ENCODE peak calls at places on chromosomes 7 and 10, in seven cellular contexts. N is stomach, K is Caco-2, Q is tibial artery, S is colonic mucosa, M is Peyer's patch, R is tibial nerve. P is an unnamed sample.
A peak's percentile ranks its signal among the peaks of the same experiment; 100 is the strongest.

GRCh38 chr7:39880556-39880955 is 69.5 kb upstream of the CDK13 start:
- DNase-seq in M (no peak), Q (no peak), N (no peak), K (no peak), S (no peak), R (no peak), P (no peak)

GRCh38 chr7:119522263-119522662 is 750.7 kb upstream of the KCND2 start:
- DNase-seq in R (no peak), M (no peak), S (no peak), K (no peak), N (no peak), Q (no peak), P (no peak)

GRCh38 chr7:67631496-67631895 is 634.9 kb downstream of the TYW1 start:
- DNase-seq in M (no peak), K (no peak), Q (no peak), N (no peak), R (no peak), S (no peak), P (no peak)

GRCh38 chr10:78973901-78974408 is 94.8 kb upstream of the ZMIZ1 start:
- DNase-seq in N (no peak), R (peak; percentile 59), K (no peak), Q (no peak), S (peak; percentile 82), M (no peak), P (peak; percentile 69)

GRCh38 chr7:155992538-155992937 is 180.3 kb upstream of the SHH start:
- DNase-seq in Q (no peak), N (no peak), M (no peak), K (no peak), R (no peak), S (no peak), P (no peak)

GRCh38 chr7:142357953-142358520 is 100.2 kb upstream of the PRSS58 start:
- DNase-seq in K (peak; percentile 56), Q (no peak), S (peak; percentile 50), N (no peak), M (no peak), R (no peak), P (no peak)

GRCh38 chr7:144812379-144813283 is 23.2 kb downstream of the TPK1 start:
- DNase-seq in M (no peak), Q (no peak), R (no peak), N (no peak), K (no peak), S (no peak), P (no peak)

GRCh38 chr7:762891-763290 is 35.8 kb upstream of the PRKAR1B start:
- DNase-seq in M (no peak), Q (no peak), S (no peak), N (no peak), R (no peak), K (no peak), P (no peak)

GRCh38 chr7:156127166-156128134 is 315.2 kb upstream of the SHH start:
- DNase-seq in M (no peak), S (no peak), R (no peak), N (no peak), K (no peak), Q (no peak), P (no peak)

GRCh38 chr7:131574741-131575140 is 18.3 kb upstream of the PODXL start:
- DNase-seq in M (no peak), N (no peak), R (no peak), Q (no peak), K (no peak), S (no peak), P (no peak)

GRCh38 chr7:71574153-71574894 is 442.4 kb downstream of the GALNT17 start:
- DNase-seq in Q (no peak), M (no peak), K (no peak), R (no peak), S (no peak), N (no peak), P (no peak)

GRCh38 chr7:35505031-35505430 is 189.9 kb downstream of the HERPUD2 start:
- DNase-seq in M (no peak), Q (no peak), S (no peak), R (no peak), K (no peak), N (peak; percentile 69), P (no peak)

GRCh38 chr7:4361774-4362173 is 320.3 kb upstream of the FOXK1 start:
- DNase-seq in K (no peak), S (no peak), Q (no peak), N (no peak), R (no peak), M (no peak), P (no peak)

GRCh38 chr10:44284198-44285084 is 100.5 kb downstream of the CXCL12 start:
- DNase-seq in S (no peak), K (no peak), M (no peak), R (no peak), Q (no peak), N (no peak), P (no peak)

GRCh38 chr10:6530211-6530840 is 49.8 kb downstream of the PRKCQ start:
- DNase-seq in M (no peak), K (no peak), R (no peak), S (peak; percentile 28), Q (no peak), N (peak; percentile 43), P (no peak)

GRCh38 chr7:23220690-23221305 is 25.8 kb upstream of the GPNMB start:
- DNase-seq in R (no peak), N (no peak), K (no peak), Q (no peak), S (no peak), M (no peak), P (no peak)

GRCh38 chr10:6194291-6194690 is 8.4 kb upstream of the PFKFB3 start:
- DNase-seq in S (no peak), Q (no peak), R (no peak), K (no peak), N (no peak), M (no peak), P (no peak)

GRCh38 chr10:12214763-12215218 is 18.8 kb downstream of the CDC123 start:
- DNase-seq in K (peak; percentile 68), M (no peak), N (no peak), Q (no peak), S (peak; percentile 60), R (no peak), P (no peak)

GRCh38 chr10:77195101-77195500 is 442.5 kb downstream of the KCNMA1 start:
- DNase-seq in K (no peak), N (no peak), S (no peak), R (no peak), M (no peak), Q (peak; percentile 76), P (no peak)

GRCh38 chr7:73896454-73896853 is 35.5 kb downstream of the TMEM270 start:
- DNase-seq in S (no peak), R (no peak), Q (no peak), N (no peak), K (no peak), M (no peak), P (no peak)

GRCh38 chr7:85464042-85464651 is 277.3 kb upstream of the SEMA3D start:
- DNase-seq in S (no peak), N (no peak), K (no peak), Q (no peak), R (no peak), M (no peak), P (no peak)

GRCh38 chr7:51313276-51314035 is 3.2 kb downstream of the COBL start:
- DNase-seq in R (no peak), S (no peak), M (no peak), Q (no peak), K (no peak), N (no peak), P (no peak)

GRCh38 chr7:916291-916941 is 38.1 kb downstream of the ADAP1 start:
- DNase-seq in N (no peak), R (no peak), K (no peak), M (peak; percentile 73), Q (peak; percentile 64), S (no peak), P (no peak)

GRCh38 chr7:83936056-83936703 is 258.4 kb downstream of the SEMA3A start:
- DNase-seq in S (peak; percentile 59), M (peak; percentile 34), K (peak; percentile 76), Q (peak; percentile 59), N (peak; percentile 47), R (no peak), P (peak; percentile 49)

GRCh38 chr10:102796407-102797176 is 40.6 kb downstream of the CYP17A1 start:
- DNase-seq in M (no peak), K (no peak), Q (peak; percentile 94), S (peak; percentile 79), R (peak; percentile 81), N (peak; percentile 79), P (peak; percentile 70)

GRCh38 chr7:124276005-124276606 is 243.2 kb upstream of the TMEM229A start:
- DNase-seq in N (no peak), K (peak; percentile 62), Q (no peak), M (no peak), R (no peak), S (peak; percentile 23), P (no peak)
- TF ChIP-seq CTCF in N (no peak), K (peak; percentile 56), Q (no peak), M (peak; percentile 35), R (no peak), S (peak; percentile 38), P (no peak)

GRCh38 chr7:2523461-2523905 is 3.9 kb downstream of the LFNG start:
- DNase-seq in K (no peak), M (peak; percentile 87), S (peak; percentile 70), N (peak; percentile 76), Q (no peak), R (no peak), P (no peak)
- H3K4me3 ChIP-seq in K (no peak overlapping the region), M (no peak overlapping the region), S (peak overlapping the region; percentile 53), N (peak overlapping the region; percentile 78), Q (no peak overlapping the region), R (peak overlapping the region; percentile 2), P (no peak overlapping the region)

GRCh38 chr7:139089118-139089517 is 20.4 kb downstream of the ZC3HAV1 start:
- DNase-seq in Q (no peak), R (no peak), K (no peak), M (no peak), S (no peak), N (no peak), P (no peak)
- H3K9me3 ChIP-seq in Q (no peaks in the 10 kb centered on the region), R (no peaks in the 10 kb centered on the region), K (no peaks in the 10 kb centered on the region), M (no peaks in the 10 kb centered on the region), S (no peaks in the 10 kb centered on the region), N (no peaks in the 10 kb centered on the region), P (no peaks in the 10 kb centered on the region)

GRCh38 chr10:69961864-69962745 is 90.5 kb upstream of the MACROH2A2 start:
- DNase-seq in K (no peak), N (no peak), R (no peak), S (peak; percentile 22), Q (no peak), M (no peak), P (no peak)

GRCh38 chr10:69959911-69960310 is 92.7 kb upstream of the MACROH2A2 start:
- DNase-seq in Q (no peak), M (no peak), K (no peak), S (peak; percentile 8), N (no peak), R (no peak), P (no peak)

GRCh38 chr10:69962746-69963135 is 89.9 kb upstream of the MACROH2A2 start:
- DNase-seq in R (no peak), K (no peak), N (no peak), Q (no peak), M (no peak), S (no peak), P (peak; percentile 23)

GRCh38 chr10:69960606-69961167 is 92.0 kb upstream of the MACROH2A2 start:
- DNase-seq in S (peak; percentile 2), M (peak; percentile 24), K (no peak), R (no peak), N (no peak), Q (no peak), P (no peak)

GRCh38 chr10:69961168-69961863 is 91.3 kb upstream of the MACROH2A2 start:
- DNase-seq in Q (no peak), K (peak; percentile 41), M (peak; percentile 39), N (peak; percentile 16), S (peak; percentile 16), R (no peak), P (no peak)
- TF ChIP-seq CTCF in Q (no peak), K (peak; percentile 67), M (peak; percentile 7), N (no peak), S (peak; percentile 21), R (no peak), P (no peak)

GRCh38 chr10:69089638-69090599 is 2.0 kb downstream of the SRGN start:
- DNase-seq in S (peak; percentile 37), R (no peak), Q (no peak), N (peak; percentile 51), K (no peak), M (no peak), P (no peak)
- H3K4me3 ChIP-seq in S (peak overlapping the region; percentile 34), R (no peak overlapping the region), Q (peak overlapping the region; percentile 33), N (peak overlapping the region; percentile 35), K (no peak overlapping the region), M (peak overlapping the region; percentile 44), P (no peak overlapping the region)